ENCODE peak calls at places on chromosomes 1 and 21, in six cellular contexts. Y is fibroblast of lung, F is GM12878, E is tibial nerve, U is body of pancreas, L is PC-3. M is an unnamed sample.

GRCh38 chr1:4172659-4173599 is 272.9 kb upstream of the C1orf174 start:
- DNase-seq in Y (no peak), F (no peak), E (no peak), U (no peak), L (peak; percentile 10), M (peak; percentile 30)

GRCh38 chr1:81635816-81636215 is 164.9 kb upstream of the ADGRL2 start:
- DNase-seq in Y (no peak), F (no peak), E (no peak), U (no peak), L (no peak), M (no peak)

GRCh38 chr1:170618418-170618817 is 45.5 kb upstream of the PRRX1 start:
- DNase-seq in Y (no peak), F (no peak), E (no peak), U (no peak), L (no peak), M (no peak)

GRCh38 chr1:2056955-2057590 is 6.9 kb downstream of the PRKCZ start:
- DNase-seq in Y (no peak), F (no peak), E (no peak), U (no peak), L (no peak), M (no peak)

GRCh38 chr21:42291751-42292562 is 23.3 kb downstream of the TFF3 start:
- DNase-seq in Y (no peak), F (no peak), E (no peak), U (no peak), L (no peak), M (no peak)

GRCh38 chr1:67126111-67126746 is 8.5 kb downstream of the C1orf141 start:
- DNase-seq in Y (no peak), F (no peak), E (no peak), U (no peak), L (peak; percentile 12), M (no peak)

GRCh38 chr1:97078847-97079246 is 357.3 kb downstream of the PTBP2 start:
- DNase-seq in Y (no peak), F (no peak), E (no peak), U (peak; percentile 12), L (no peak), M (no peak)

GRCh38 chr1:201877877-201878339 is 10.8 kb upstream of the SHISA4 start:
- DNase-seq in Y (peak; percentile 69), F (no peak), E (no peak), U (peak; percentile 34), L (peak; percentile 65), M (no peak)

GRCh38 chr1:202127836-202128622 is 5.3 kb downstream of the GPR37L1 start:
- DNase-seq in Y (no peak), F (no peak), E (no peak), U (no peak), L (no peak), M (no peak)

GRCh38 chr1:105337427-105337826 is 1587.7 kb downstream of the AMY1C start:
- DNase-seq in Y (no peak), F (no peak), E (no peak), U (no peak), L (no peak), M (no peak)

GRCh38 chr1:205578780-205579571 is 52.8 kb downstream of the ELK4 start:
- DNase-seq in Y (no peak), F (no peak), E (no peak), U (no peak), L (peak; percentile 95), M (peak; percentile 28)

GRCh38 chr1:2232255-2232915 is 4.3 kb downstream of the SKI start:
- DNase-seq in Y (no peak), F (no peak), E (no peak), U (no peak), L (no peak), M (no peak)

GRCh38 chr1:27816921-27817630 is 13.5 kb upstream of the PPP1R8 start:
- DNase-seq in Y (peak; percentile 32), F (no peak), E (no peak), U (peak; percentile 13), L (no peak), M (no peak)

GRCh38 chr1:13816016-13816760 is 116.2 kb downstream of the PRDM2 start:
- DNase-seq in Y (no peak), F (no peak), E (no peak), U (peak; percentile 3), L (no peak), M (peak; percentile 10)

GRCh38 chr1:183730107-183730724 is 74.7 kb upstream of the RGL1 start:
- DNase-seq in Y (no peak), F (no peak), E (no peak), U (no peak), L (no peak), M (no peak)

GRCh38 chr1:39683591-39684312 is 7.5 kb downstream of the HPCAL4 start:
- DNase-seq in Y (peak; percentile 10), F (no peak), E (no peak), U (no peak), L (no peak), M (peak; percentile 50)

GRCh38 chr1:32014199-32014936 is 700 bp downstream of the KHDRBS1 start:
- DNase-seq in Y (peak; percentile 49), F (no peak), E (peak; percentile 19), U (peak; percentile 42), L (peak; percentile 29), M (peak; percentile 39)

GRCh38 chr21:19807231-19807630 is 1191.0 kb upstream of the NCAM2 start:
- DNase-seq in Y (peak; percentile 65), F (no peak), E (no peak), U (no peak), L (no peak), M (no peak)

GRCh38 chr1:5947071-5947821 is 45.0 kb downstream of the NPHP4 start:
- DNase-seq in Y (no peak), F (no peak), E (no peak), U (no peak), L (no peak), M (peak; percentile 17)

GRCh38 chr1:91765880-91766443 is 120.0 kb downstream of the TGFBR3 start:
- DNase-seq in Y (no peak), F (no peak), E (no peak), U (no peak), L (no peak), M (no peak)

GRCh38 chr21:44520326-44521300 is 19.4 kb downstream of the KRTAP10-1 start:
- DNase-seq in Y (no peak), F (no peak), E (no peak), U (peak; percentile 5), L (no peak), M (no peak)

GRCh38 chr1:43042773-43043470 is 84.3 kb upstream of the SLC2A1 start:
- DNase-seq in Y (no peak), F (no peak), E (no peak), U (no peak), L (no peak), M (no peak)

GRCh38 chr1:156524985-156525590 is 24.5 kb upstream of the MEF2D start:
- DNase-seq in Y (no peak), F (no peak), E (no peak), U (no peak), L (no peak), M (no peak)

GRCh38 chr1:85330711-85331290 is 54.4 kb upstream of the BCL10 start:
- DNase-seq in Y (peak; percentile 94), F (no peak), E (no peak), U (no peak), L (no peak), M (no peak)

GRCh38 chr1:16383917-16384316 is 16.9 kb downstream of the SZRD1 start:
- DNase-seq in Y (no peak), F (no peak), E (no peak), U (no peak), L (no peak), M (no peak)

GRCh38 chr1:17826165-17826488 is 71.0 kb downstream of the ACTL8 start:
- DNase-seq in Y (peak; percentile 34), F (no peak), E (no peak), U (peak; percentile 48), L (peak; percentile 45), M (peak; percentile 69)

GRCh38 chr21:32562426-32562825 is 22.9 kb downstream of the TCP10L start:
- DNase-seq in Y (peak; percentile 91), F (no peak), E (no peak), U (peak; percentile 20), L (no peak), M (peak; percentile 62)

GRCh38 chr1:34199927-34200326 is 23.2 kb downstream of the C1orf94 start:
- DNase-seq in Y (no peak), F (no peak), E (no peak), U (peak; percentile 29), L (peak; percentile 45), M (no peak)

GRCh38 chr1:212430955-212431394 is 1.7 kb upstream of the NENF start:
- DNase-seq in Y (no peak), F (no peak), E (no peak), U (no peak), L (peak; percentile 32), M (no peak)

GRCh38 chr1:193111641-193112090 is 6.5 kb upstream of the GLRX2 start:
- DNase-seq in Y (peak; percentile 90), F (no peak), E (peak; percentile 31), U (peak; percentile 61), L (peak; percentile 66), M (no peak)

GRCh38 chr1:60832372-60832771 is 250.0 kb upstream of the NFIA start:
- DNase-seq in Y (no peak), F (no peak), E (no peak), U (no peak), L (no peak), M (no peak)

GRCh38 chr1:227654858-227655752 is 80.0 kb downstream of the JMJD4 start:
- DNase-seq in Y (peak; percentile 1), F (no peak), E (no peak), U (no peak), L (peak; percentile 9), M (no peak)
- H3K9me3 ChIP-seq in Y (peaks cover 5% of the 10 kb centered on the region), F (peaks cover 46% of the 10 kb centered on the region), E (peaks cover 65% of the 10 kb centered on the region), U (no peaks in the 10 kb centered on the region), L (peaks cover 94% of the 10 kb centered on the region), M (peaks cover 89% of the 10 kb centered on the region)

GRCh38 chr21:7933923-7934322 is 2587.5 kb upstream of the TPTE start:
- DNase-seq in Y (no peak), F (no peak), E (no peak), U (no peak), L (no peak), M (no peak)
- H3K9me3 ChIP-seq in Y (peaks cover 20% of the 10 kb centered on the region), F (peaks cover 1% of the 10 kb centered on the region), E (peaks cover 6% of the 10 kb centered on the region), U (no peaks in the 10 kb centered on the region), L (peaks cover 98% of the 10 kb centered on the region), M (no peaks in the 10 kb centered on the region)

GRCh38 chr1:52588027-52588426 is 14.1 kb upstream of the GPX7 start:
- DNase-seq in Y (no peak), F (no peak), E (no peak), U (no peak), L (no peak), M (no peak)

GRCh38 chr1:52580283-52580682 is 21.9 kb upstream of the GPX7 start:
- DNase-seq in Y (no peak), F (no peak), E (no peak), U (no peak), L (no peak), M (no peak)

GRCh38 chr1:52579415-52579814 is 22.8 kb upstream of the GPX7 start:
- DNase-seq in Y (no peak), F (no peak), E (no peak), U (peak; percentile 19), L (no peak), M (no peak)

GRCh38 chr1:52585474-52585873 is 16.7 kb upstream of the GPX7 start:
- DNase-seq in Y (no peak), F (no peak), E (no peak), U (no peak), L (no peak), M (no peak)

GRCh38 chr1:52582116-52582696 is 20.0 kb upstream of the GPX7 start:
- DNase-seq in Y (no peak), F (no peak), E (no peak), U (no peak), L (no peak), M (no peak)
- H3K9me3 ChIP-seq in Y (no peaks in the 10 kb centered on the region), F (no peaks in the 10 kb centered on the region), E (no peaks in the 10 kb centered on the region), U (no peaks in the 10 kb centered on the region), L (no peaks in the 10 kb centered on the region), M (no peaks in the 10 kb centered on the region)

GRCh38 chr1:72845342-72845741 is 563.0 kb upstream of the NEGR1 start:
- DNase-seq in Y (peak; percentile 7), F (no peak), E (no peak), U (no peak), L (peak; percentile 60), M (peak; percentile 67)
- H3K9me3 ChIP-seq in Y (no peaks in the 10 kb centered on the region), F (no peaks in the 10 kb centered on the region), E (no peaks in the 10 kb centered on the region), U (no peaks in the 10 kb centered on the region), L (no peaks in the 10 kb centered on the region), M (no peaks in the 10 kb centered on the region)